ENCODE peak calls at places on chromosomes 7 and 10, in five cellular contexts. Y is right cardiac atrium, U is mesenchymal stem cell, X is HEK293T, G is IMR-90. W is an unnamed sample.

GRCh38 chr10:73648252-73648651 is 7.0 kb upstream of the MYOZ1 start:
- DNase-seq in U (no peak), X (no peak), G (no peak), Y (peak; percentile 43), W (no peak)

GRCh38 chr7:18020138-18020715 is 7.4 kb downstream of the PRPS1L1 start:
- DNase-seq in G (no peak), Y (no peak), U (no peak), X (no peak), W (no peak)

GRCh38 chr7:94223375-94224084 is 171.2 kb upstream of the COL1A2 start:
- DNase-seq in G (peak; percentile 69), X (peak; percentile 9), U (peak; percentile 80), Y (no peak), W (peak; percentile 64)

GRCh38 chr7:116706668-116707126 is 34.7 kb downstream of the MET start:
- DNase-seq in X (no peak), U (peak; percentile 12), G (no peak), Y (no peak), W (peak; percentile 63)

GRCh38 chr10:124228451-124228850 is 135.1 kb upstream of the CHST15 start:
- DNase-seq in X (no peak), G (no peak), Y (no peak), U (no peak), W (no peak)

GRCh38 chr10:74909665-74910064 is 83.3 kb downstream of the KAT6B start:
- DNase-seq in G (peak; percentile 27), U (peak; percentile 38), X (no peak), Y (no peak), W (peak; percentile 30)

GRCh38 chr10:83801983-83802382 is 337.3 kb upstream of the GHITM start:
- DNase-seq in X (no peak), G (no peak), Y (no peak), U (no peak), W (no peak)

GRCh38 chr10:535953-536352 is 153.5 kb downstream of the DIP2C start:
- DNase-seq in Y (no peak), U (no peak), X (no peak), G (no peak), W (no peak)

GRCh38 chr10:103697787-103698186 is 157.6 kb downstream of the SH3PXD2A start:
- DNase-seq in U (no peak), G (no peak), Y (no peak), X (no peak), W (no peak)

GRCh38 chr10:80861882-80862281 is 324.2 kb downstream of the SH2D4B start:
- DNase-seq in G (no peak), X (no peak), U (no peak), Y (no peak), W (no peak)

GRCh38 chr7:104123786-104124185 is 84.0 kb downstream of the ORC5 start:
- DNase-seq in X (no peak), Y (no peak), G (peak; percentile 73), U (peak; percentile 16), W (peak; percentile 41)

GRCh38 chr10:45441791-45442190 is 67.8 kb downstream of the ALOX5 start:
- DNase-seq in X (no peak), U (no peak), G (no peak), Y (no peak), W (no peak)